ENCODE peak calls at places on chromosomes 12 and 14, in ten cellular contexts. One of them, this sample, is unnamed.

GRCh38 chr12:49868952-49869815 is 26.3 kb upstream of the BCDIN3D start:
- DNase-seq in central memory CD4-positive, alpha-beta T cell: no peak
- DNase-seq in HuH-7.5: peak
- DNase-seq in naive thymus-derived CD8-positive, alpha-beta T cell: no peak
- DNase-seq in activated CD4-positive, alpha-beta T cell treated with anti-CD3 and anti-CD28 coated beads for 36 hours: no peak
- DNase-seq in stimulated activated CD8-positive, alpha-beta memory T cell treated with anti-CD3 and anti-CD28 coated beads, Interleukin-4, amount 100 ng/mL, for 24 hours: no peak
- DNase-seq in DMS79: peak
- DNase-seq in Ammon's horn: peak
- DNase-seq in NCI-H1694: peak
- DNase-seq in NCI-H2029 treated with DMSO at 0.1 percent for 48 hours: peak
- DNase-seq in this sample: peak

GRCh38 chr12:89393551-89394121 is 41.3 kb upstream of the DUSP6 start:
- DNase-seq in stimulated activated CD8-positive, alpha-beta memory T cell treated with anti-CD3 and anti-CD28 coated beads, Interleukin-4, amount 100 ng/mL, for 24 hours: no peak
- DNase-seq in NCI-H1694: no peak
- DNase-seq in naive thymus-derived CD8-positive, alpha-beta T cell: no peak
- DNase-seq in DMS79: no peak
- DNase-seq in central memory CD4-positive, alpha-beta T cell: no peak
- DNase-seq in HuH-7.5: no peak
- DNase-seq in activated CD4-positive, alpha-beta T cell treated with anti-CD3 and anti-CD28 coated beads for 36 hours: no peak
- DNase-seq in NCI-H2029 treated with DMSO at 0.1 percent for 48 hours: no peak
- DNase-seq in Ammon's horn: no peak
- DNase-seq in this sample: no peak

GRCh38 chr12:93085383-93086287 is 156.5 kb upstream of the EEA1 start:
- DNase-seq in stimulated activated CD8-positive, alpha-beta memory T cell treated with anti-CD3 and anti-CD28 coated beads, Interleukin-4, amount 100 ng/mL, for 24 hours: no peak
- DNase-seq in activated CD4-positive, alpha-beta T cell treated with anti-CD3 and anti-CD28 coated beads for 36 hours: no peak
- DNase-seq in NCI-H1694: no peak
- DNase-seq in HuH-7.5: peak
- DNase-seq in naive thymus-derived CD8-positive, alpha-beta T cell: no peak
- DNase-seq in Ammon's horn: no peak
- DNase-seq in NCI-H2029 treated with DMSO at 0.1 percent for 48 hours: no peak
- DNase-seq in central memory CD4-positive, alpha-beta T cell: no peak
- DNase-seq in DMS79: no peak
- DNase-seq in this sample: no peak

GRCh38 chr12:75705749-75706719 is 194.6 kb upstream of the KRR1 start:
- DNase-seq in Ammon's horn: no peak
- DNase-seq in activated CD4-positive, alpha-beta T cell treated with anti-CD3 and anti-CD28 coated beads for 36 hours: no peak
- DNase-seq in NCI-H2029 treated with DMSO at 0.1 percent for 48 hours: no peak
- DNase-seq in naive thymus-derived CD8-positive, alpha-beta T cell: no peak
- DNase-seq in NCI-H1694: no peak
- DNase-seq in DMS79: no peak
- DNase-seq in stimulated activated CD8-positive, alpha-beta memory T cell treated with anti-CD3 and anti-CD28 coated beads, Interleukin-4, amount 100 ng/mL, for 24 hours: no peak
- DNase-seq in central memory CD4-positive, alpha-beta T cell: no peak
- DNase-seq in HuH-7.5: no peak
- DNase-seq in this sample: peak

GRCh38 chr14:34733245-34733644 is 18.9 kb upstream of the CFL2 start:
- DNase-seq in activated CD4-positive, alpha-beta T cell treated with anti-CD3 and anti-CD28 coated beads for 36 hours: no peak
- DNase-seq in DMS79: no peak
- DNase-seq in NCI-H2029 treated with DMSO at 0.1 percent for 48 hours: no peak
- DNase-seq in central memory CD4-positive, alpha-beta T cell: no peak
- DNase-seq in HuH-7.5: no peak
- DNase-seq in Ammon's horn: no peak
- DNase-seq in NCI-H1694: no peak
- DNase-seq in stimulated activated CD8-positive, alpha-beta memory T cell treated with anti-CD3 and anti-CD28 coated beads, Interleukin-4, amount 100 ng/mL, for 24 hours: no peak
- DNase-seq in naive thymus-derived CD8-positive, alpha-beta T cell: no peak
- DNase-seq in this sample: no peak

GRCh38 chr14:106141242-106142220 is 615.1 kb downstream of the TMEM121 start:
- DNase-seq in activated CD4-positive, alpha-beta T cell treated with anti-CD3 and anti-CD28 coated beads for 36 hours: peak
- DNase-seq in stimulated activated CD8-positive, alpha-beta memory T cell treated with anti-CD3 and anti-CD28 coated beads, Interleukin-4, amount 100 ng/mL, for 24 hours: no peak
- DNase-seq in central memory CD4-positive, alpha-beta T cell: peak
- DNase-seq in HuH-7.5: no peak
- DNase-seq in Ammon's horn: no peak
- DNase-seq in DMS79: no peak
- DNase-seq in naive thymus-derived CD8-positive, alpha-beta T cell: peak
- DNase-seq in NCI-H2029 treated with DMSO at 0.1 percent for 48 hours: no peak
- DNase-seq in NCI-H1694: no peak
- DNase-seq in this sample: no peak

GRCh38 chr12:116808113-116808786 is 70.1 kb downstream of the RNFT2 start:
- DNase-seq in NCI-H1694: no peak
- DNase-seq in NCI-H2029 treated with DMSO at 0.1 percent for 48 hours: no peak
- DNase-seq in HuH-7.5: no peak
- DNase-seq in Ammon's horn: no peak
- DNase-seq in naive thymus-derived CD8-positive, alpha-beta T cell: no peak
- DNase-seq in activated CD4-positive, alpha-beta T cell treated with anti-CD3 and anti-CD28 coated beads for 36 hours: no peak
- DNase-seq in DMS79: no peak
- DNase-seq in central memory CD4-positive, alpha-beta T cell: no peak
- DNase-seq in stimulated activated CD8-positive, alpha-beta memory T cell treated with anti-CD3 and anti-CD28 coated beads, Interleukin-4, amount 100 ng/mL, for 24 hours: no peak
- DNase-seq in this sample: no peak

GRCh38 chr12:5827591-5827990 is 117.5 kb downstream of the ANO2 start:
- DNase-seq in NCI-H1694: no peak
- DNase-seq in naive thymus-derived CD8-positive, alpha-beta T cell: no peak
- DNase-seq in NCI-H2029 treated with DMSO at 0.1 percent for 48 hours: no peak
- DNase-seq in HuH-7.5: no peak
- DNase-seq in stimulated activated CD8-positive, alpha-beta memory T cell treated with anti-CD3 and anti-CD28 coated beads, Interleukin-4, amount 100 ng/mL, for 24 hours: no peak
- DNase-seq in Ammon's horn: no peak
- DNase-seq in central memory CD4-positive, alpha-beta T cell: no peak
- DNase-seq in activated CD4-positive, alpha-beta T cell treated with anti-CD3 and anti-CD28 coated beads for 36 hours: no peak
- DNase-seq in DMS79: no peak
- DNase-seq in this sample: no peak

GRCh38 chr12:117343849-117344248 is 17.6 kb downstream of the NOS1 start:
- DNase-seq in DMS79: no peak
- DNase-seq in naive thymus-derived CD8-positive, alpha-beta T cell: no peak
- DNase-seq in NCI-H2029 treated with DMSO at 0.1 percent for 48 hours: no peak
- DNase-seq in central memory CD4-positive, alpha-beta T cell: no peak
- DNase-seq in NCI-H1694: no peak
- DNase-seq in Ammon's horn: no peak
- DNase-seq in HuH-7.5: no peak
- DNase-seq in stimulated activated CD8-positive, alpha-beta memory T cell treated with anti-CD3 and anti-CD28 coated beads, Interleukin-4, amount 100 ng/mL, for 24 hours: no peak
- DNase-seq in activated CD4-positive, alpha-beta T cell treated with anti-CD3 and anti-CD28 coated beads for 36 hours: no peak
- DNase-seq in this sample: no peak

GRCh38 chr14:64337901-64338615 is 43.9 kb upstream of the ESR2 start:
- DNase-seq in NCI-H1694: peak
- DNase-seq in naive thymus-derived CD8-positive, alpha-beta T cell: no peak
- DNase-seq in DMS79: peak
- DNase-seq in central memory CD4-positive, alpha-beta T cell: no peak
- DNase-seq in Ammon's horn: peak
- DNase-seq in stimulated activated CD8-positive, alpha-beta memory T cell treated with anti-CD3 and anti-CD28 coated beads, Interleukin-4, amount 100 ng/mL, for 24 hours: peak
- DNase-seq in HuH-7.5: peak
- DNase-seq in NCI-H2029 treated with DMSO at 0.1 percent for 48 hours: peak
- DNase-seq in activated CD4-positive, alpha-beta T cell treated with anti-CD3 and anti-CD28 coated beads for 36 hours: no peak
- DNase-seq in this sample: peak

GRCh38 chr14:99750746-99751450 is 42.3 kb upstream of the EML1 start:
- DNase-seq in activated CD4-positive, alpha-beta T cell treated with anti-CD3 and anti-CD28 coated beads for 36 hours: no peak
- DNase-seq in NCI-H1694: no peak
- DNase-seq in DMS79: no peak
- DNase-seq in stimulated activated CD8-positive, alpha-beta memory T cell treated with anti-CD3 and anti-CD28 coated beads, Interleukin-4, amount 100 ng/mL, for 24 hours: no peak
- DNase-seq in Ammon's horn: no peak
- DNase-seq in central memory CD4-positive, alpha-beta T cell: no peak
- DNase-seq in naive thymus-derived CD8-positive, alpha-beta T cell: no peak
- DNase-seq in NCI-H2029 treated with DMSO at 0.1 percent for 48 hours: no peak
- DNase-seq in HuH-7.5: no peak
- DNase-seq in this sample: no peak

GRCh38 chr14:105570482-105570881 is 44.1 kb downstream of the TMEM121 start:
- DNase-seq in HuH-7.5: no peak
- DNase-seq in central memory CD4-positive, alpha-beta T cell: no peak
- DNase-seq in Ammon's horn: no peak
- DNase-seq in naive thymus-derived CD8-positive, alpha-beta T cell: no peak
- DNase-seq in NCI-H1694: no peak
- DNase-seq in DMS79: no peak
- DNase-seq in activated CD4-positive, alpha-beta T cell treated with anti-CD3 and anti-CD28 coated beads for 36 hours: no peak
- DNase-seq in NCI-H2029 treated with DMSO at 0.1 percent for 48 hours: no peak
- DNase-seq in stimulated activated CD8-positive, alpha-beta memory T cell treated with anti-CD3 and anti-CD28 coated beads, Interleukin-4, amount 100 ng/mL, for 24 hours: no peak
- DNase-seq in this sample: no peak

GRCh38 chr14:78917462-78917861 is 747.3 kb downstream of the NRXN3 start:
- DNase-seq in central memory CD4-positive, alpha-beta T cell: no peak
- DNase-seq in DMS79: no peak
- DNase-seq in NCI-H1694: no peak
- DNase-seq in activated CD4-positive, alpha-beta T cell treated with anti-CD3 and anti-CD28 coated beads for 36 hours: no peak
- DNase-seq in Ammon's horn: no peak
- DNase-seq in HuH-7.5: no peak
- DNase-seq in naive thymus-derived CD8-positive, alpha-beta T cell: no peak
- DNase-seq in stimulated activated CD8-positive, alpha-beta memory T cell treated with anti-CD3 and anti-CD28 coated beads, Interleukin-4, amount 100 ng/mL, for 24 hours: no peak
- DNase-seq in NCI-H2029 treated with DMSO at 0.1 percent for 48 hours: no peak
- DNase-seq in this sample: no peak

GRCh38 chr14:68395585-68395984 is 397.3 kb downstream of the ZFP36L1 start:
- DNase-seq in Ammon's horn: no peak
- DNase-seq in central memory CD4-positive, alpha-beta T cell: no peak
- DNase-seq in activated CD4-positive, alpha-beta T cell treated with anti-CD3 and anti-CD28 coated beads for 36 hours: no peak
- DNase-seq in NCI-H1694: no peak
- DNase-seq in naive thymus-derived CD8-positive, alpha-beta T cell: no peak
- DNase-seq in NCI-H2029 treated with DMSO at 0.1 percent for 48 hours: no peak
- DNase-seq in HuH-7.5: no peak
- DNase-seq in stimulated activated CD8-positive, alpha-beta memory T cell treated with anti-CD3 and anti-CD28 coated beads, Interleukin-4, amount 100 ng/mL, for 24 hours: no peak
- DNase-seq in DMS79: no peak
- DNase-seq in this sample: peak

This sample was measured in thoracic aorta.